ENCODE peak calls at places on chromosomes 6 and 20, in nine cellular contexts. U is HCT116, D is fibroblast of lung, H is kidney, K is heart left ventricle, I is psoas muscle, G is DND-41, R is osteoblast, P is IMR-90. T is an unnamed sample. For H3K36me3 and H3K4me1, the result is how much of the 10 kb centered on the place peaks cover.

GRCh38 chr20:23027721-23028120 is 7.4 kb upstream of the SSTR4 start:
- DNase-seq in G (peak), P (no peak), I (no peak), U (no peak), K (no peak), H (no peak), D (no peak), R (no peak), T (no peak)

GRCh38 chr6:35473849-35474128 is 5.6 kb downstream of the RPL10A start:
- DNase-seq in D (no peak), P (no peak), H (no peak), K (no peak), U (no peak), G (no peak), I (peak), R (no peak), T (no peak)

GRCh38 chr6:54191460-54191859 is 80.2 kb downstream of the MLIP start:
- DNase-seq in R (peak), H (no peak), G (no peak), I (no peak), K (no peak), U (no peak), D (peak), P (peak), T (no peak)

GRCh38 chr6:26273673-26274595 is 91.1 kb upstream of the BTN3A2 start:
- DNase-seq in G (peak), R (peak), K (no peak), U (no peak), P (peak), D (no peak), H (no peak), I (no peak), T (no peak)

GRCh38 chr6:47157653-47158219 is 115.6 kb upstream of the ADGRF1 start:
- DNase-seq in H (no peak), D (no peak), U (no peak), P (peak), G (no peak), I (no peak), R (no peak), K (no peak), T (no peak)

GRCh38 chr20:7882076-7882475 is 58.2 kb downstream of the HAO1 start:
- DNase-seq in R (no peak), I (no peak), H (no peak), K (no peak), U (no peak), D (no peak), P (no peak), G (no peak), T (no peak)

GRCh38 chr20:59811681-59812171 is 121.7 kb downstream of the SYCP2 start:
- DNase-seq in R (no peak), G (no peak), K (no peak), P (no peak), H (peak), D (no peak), U (no peak), I (no peak), T (no peak)

GRCh38 chr6:113402541-113402940 is 454.6 kb upstream of the MARCKS start:
- DNase-seq in K (no peak), G (no peak), H (no peak), U (no peak), R (no peak), P (no peak), I (no peak), D (no peak), T (peak)

GRCh38 chr20:4507288-4507719 is 214.4 kb upstream of the PRND start:
- DNase-seq in P (peak), H (no peak), U (no peak), K (no peak), D (peak), R (peak), G (no peak), I (no peak), T (no peak)

GRCh38 chr6:101296184-101296583 is 97.3 kb upstream of the GRIK2 start:
- DNase-seq in U (no peak), R (no peak), D (peak), P (peak), K (no peak), I (no peak), G (no peak), H (no peak), T (no peak)

GRCh38 chr20:12928755-12929401 is 79.9 kb upstream of the SPTLC3 start:
- DNase-seq in G (no peak), P (peak), K (no peak), R (peak), H (no peak), D (peak), U (no peak), I (no peak), T (no peak)

GRCh38 chr6:150169609-150170008 is 26.8 kb downstream of the PPP1R14C start:
- DNase-seq in H (no peak), D (peak), R (peak), I (no peak), K (no peak), U (peak), G (no peak), P (peak), T (no peak)

GRCh38 chr20:50248104-50248631 is 57.5 kb downstream of the CEBPB start:
- DNase-seq in U (no peak), H (no peak), D (peak), I (peak), G (no peak), K (no peak), R (peak), P (peak), T (no peak)

GRCh38 chr20:19661717-19662637 is 96.1 kb upstream of the RIN2 start:
- DNase-seq in I (peak), H (peak), R (peak), D (peak), K (no peak), P (peak), G (peak), U (peak), T (peak)

GRCh38 chr20:2840967-2841531 is 504 bp downstream of the VPS16 start:
- DNase-seq in R (peak), D (peak), H (peak), I (peak), G (peak), P (peak), U (no peak), K (peak), T (peak)

GRCh38 chr6:169321546-169321945 is 67.9 kb upstream of the THBS2 start:
- DNase-seq in G (no peak), H (no peak), D (no peak), K (no peak), U (no peak), I (no peak), P (no peak), R (no peak), T (no peak)

GRCh38 chr6:94163877-94164276 is 744.5 kb upstream of the EPHA7 start:
- DNase-seq in R (no peak), P (no peak), K (no peak), D (no peak), H (no peak), I (no peak), G (no peak), U (no peak), T (no peak)

GRCh38 chr6:168229368-168229752 is 90.2 kb downstream of the DACT2 start:
- DNase-seq in P (no peak), R (peak), I (no peak), H (no peak), K (no peak), D (no peak), G (no peak), U (no peak), T (no peak)

GRCh38 chr6:139008117-139008516 is 20.1 kb upstream of the REPS1 start:
- DNase-seq in P (no peak), U (no peak), G (no peak), I (no peak), K (no peak), R (no peak), H (no peak), D (no peak), T (no peak)

GRCh38 chr20:1503564-1504227 is 12.5 kb upstream of the SIRPB2 start:
- DNase-seq in U (peak), D (peak), P (peak), K (peak), G (peak), I (peak), H (peak), R (peak), T (peak)

GRCh38 chr20:63831696-63832686 is 927 bp upstream of the ZBTB46 start:
- DNase-seq in P (no peak), I (no peak), H (peak), R (peak), D (peak), G (no peak), U (peak), K (peak), T (peak)

GRCh38 chr6:71933881-71934280 is 47.5 kb downstream of the RIMS1 start:
- DNase-seq in I (no peak), G (no peak), K (no peak), P (no peak), D (no peak), U (no peak), H (no peak), R (no peak), T (no peak)

GRCh38 chr6:13965582-13966127 is 40.9 kb downstream of the RNF182 start:
- DNase-seq in G (no peak), P (no peak), K (no peak), I (no peak), R (no peak), H (no peak), D (no peak), U (no peak), T (no peak)

GRCh38 chr20:46581386-46581785 is 30.9 kb upstream of the OCSTAMP start:
- DNase-seq in P (no peak), I (no peak), D (no peak), R (no peak), H (no peak), U (no peak), G (no peak), K (no peak), T (no peak)

GRCh38 chr6:10033223-10033829 is 381.5 kb downstream of the TFAP2A start:
- DNase-seq in P (no peak), U (no peak), K (no peak), G (no peak), R (no peak), D (peak), H (no peak), I (no peak), T (peak)

GRCh38 chr6:43733471-43734293 is 36.3 kb upstream of the VEGFA start:
- DNase-seq in K (no peak), I (no peak), U (no peak), D (no peak), G (no peak), P (no peak), R (no peak), H (no peak), T (no peak)

GRCh38 chr20:40643891-40644290 is 45.1 kb downstream of the MAFB start:
- DNase-seq in I (no peak), H (no peak), D (no peak), U (no peak), G (no peak), R (no peak), P (no peak), K (no peak), T (no peak)

GRCh38 chr6:85185977-85186376 is 263.9 kb upstream of the NT5E start:
- DNase-seq in D (no peak), I (no peak), K (no peak), P (peak), G (no peak), R (peak), U (no peak), H (no peak), T (no peak)

GRCh38 chr6:52022675-52023074 is 64.7 kb downstream of the PKHD1 start:
- DNase-seq in G (no peak), R (no peak), P (no peak), H (no peak), I (no peak), U (no peak), D (no peak), K (no peak), T (no peak)

GRCh38 chr20:1456300-1456699 is 10.3 kb downstream of the NSFL1C start:
- DNase-seq in H (no peak), I (no peak), R (no peak), D (peak), U (no peak), P (peak), G (no peak), K (no peak), T (no peak)

GRCh38 chr20:38123021-38123587 is 42.0 kb downstream of the TGM2 start:
- DNase-seq in R (no peak), K (no peak), U (no peak), P (peak), I (peak), D (peak), G (no peak), H (peak), T (no peak)

DNA sequence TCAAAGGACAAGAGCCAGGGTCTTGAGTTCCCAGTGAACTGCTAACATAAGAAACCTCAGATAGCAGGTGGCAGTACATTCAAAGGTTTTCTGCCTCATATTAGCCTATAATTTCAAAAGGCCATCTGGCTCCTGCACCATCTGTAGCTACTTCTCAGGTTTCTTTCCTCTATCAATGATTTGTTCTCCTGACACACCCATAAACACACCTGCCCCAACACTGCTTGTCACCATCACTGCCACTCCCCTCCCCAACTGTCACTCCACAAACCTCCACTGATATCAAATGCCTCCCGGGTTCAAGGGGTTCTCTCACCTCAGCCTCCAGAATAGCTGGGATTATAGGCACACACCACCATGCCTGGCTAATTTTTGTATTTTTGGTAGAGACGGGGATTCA is 152.7 kb upstream of the SLC22A16 start:
- DNase-seq in R (no peak), P (no peak), H (no peak), G (no peak), K (no peak), I (no peak), U (no peak), D (no peak), T (no peak)
- TF ChIP-seq CTCF in R (no peak), P (no peak), H (no peak), G (no peak), K (no peak), I (no peak), U (no peak), D (no peak), T (no peak)

GRCh38 chr20:35487479-35487878 is 32.1 kb downstream of the CEP250 start:
- DNase-seq in R (no peak), G (no peak), K (no peak), H (no peak), I (no peak), D (no peak), U (no peak), P (no peak), T (no peak)

GRCh38 chr20:35490736-35491181 is 35.4 kb downstream of the CEP250 start:
- DNase-seq in P (no peak), K (no peak), R (no peak), D (no peak), I (no peak), H (no peak), G (peak), U (no peak), T (peak)

GRCh38 chr20:35491823-35492222 is 36.4 kb downstream of the CEP250 start:
- DNase-seq in H (no peak), D (peak), K (no peak), P (peak), I (no peak), R (no peak), G (no peak), U (no peak), T (no peak)

GRCh38 chr20:35492352-35492751 is 37.0 kb downstream of the CEP250 start:
- DNase-seq in K (no peak), U (no peak), G (no peak), I (no peak), R (no peak), P (no peak), D (no peak), H (no peak), T (no peak)

GRCh38 chr20:35489717-35490116 is 34.3 kb downstream of the CEP250 start:
- DNase-seq in R (no peak), K (no peak), I (no peak), G (peak), D (no peak), U (no peak), P (no peak), H (no peak), T (no peak)
- H3K36me3 ChIP-seq in R (half or more), K (half or more), I (under half), G (half or more), D (under half), U (under half), P (under half), H (under half), T (under half)

DNA sequence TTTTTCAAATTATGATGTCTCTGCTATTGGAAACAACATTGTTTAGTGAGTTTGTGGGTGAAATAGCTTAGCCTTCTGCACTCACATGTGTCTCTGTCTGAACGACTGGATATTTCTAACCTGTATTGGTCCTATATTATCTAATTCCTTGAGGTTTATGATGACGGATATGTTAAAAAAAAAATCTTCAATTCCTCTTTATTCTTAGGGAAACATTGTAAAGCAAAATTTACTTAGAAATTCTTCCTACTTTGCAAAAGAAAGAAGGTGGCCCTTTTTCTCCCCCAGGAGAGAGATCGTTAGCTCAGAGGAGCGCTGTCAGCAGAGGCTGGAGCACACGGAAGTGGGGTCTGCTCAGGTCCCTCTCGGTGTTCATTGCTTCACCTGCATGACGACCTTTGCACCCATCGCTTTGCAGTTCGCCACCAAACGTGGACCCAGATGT is 149.8 kb downstream of the ZDHHC14 start:
- DNase-seq in D (no peak), G (no peak), K (no peak), P (no peak), R (no peak), H (no peak), U (no peak), I (no peak), T (no peak)
- H3K4me1 ChIP-seq in D (under half), G (under half), K (under half), P (under half), R (under half), H (under half), U (under half), I (half or more), T (under half)

DNA sequence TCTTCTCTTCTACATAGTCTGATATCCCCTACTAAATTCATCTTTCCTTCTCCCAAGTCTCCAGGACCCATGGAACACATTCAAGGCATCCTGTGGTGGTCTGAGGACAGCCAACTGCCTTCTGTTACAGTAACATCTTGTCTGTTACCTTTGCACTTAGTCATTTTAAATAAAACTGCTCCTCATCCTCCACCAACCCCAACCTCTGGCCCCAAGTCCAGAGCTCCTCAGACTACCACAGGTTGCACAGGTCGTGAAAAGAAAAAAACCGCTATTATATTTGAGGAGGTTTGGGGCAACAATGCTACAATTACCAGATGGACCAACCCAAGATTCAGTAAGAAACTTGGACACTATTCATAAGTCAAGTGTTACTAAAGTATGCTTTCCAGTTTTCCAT is 49.9 kb downstream of the MAN1A1 start:
- DNase-seq in G (no peak), D (no peak), H (no peak), R (no peak), U (no peak), K (no peak), I (no peak), P (no peak), T (no peak)
- TF ChIP-seq CTCF in G (no peak), D (no peak), H (no peak), R (no peak), U (no peak), K (no peak), I (no peak), P (no peak), T (no peak)

GRCh38 chr20:17949899-17950298 is 18.7 kb downstream of the SNX5 start:
- DNase-seq in U (no peak), G (no peak), K (no peak), R (no peak), P (no peak), D (no peak), I (no peak), H (no peak), T (no peak)
- H3K36me3 ChIP-seq in U (half or more), G (half or more), K (half or more), R (half or more), P (half or more), D (under half), I (under half), H (half or more), T (under half)

GRCh38 chr6:5051394-5051793 is 33.7 kb upstream of the PPP1R3G start:
- DNase-seq in K (no peak), P (no peak), U (no peak), D (no peak), G (no peak), R (no peak), H (no peak), I (no peak), T (no peak)

GRCh38 chr6:5053038-5053437 is 32.1 kb upstream of the PPP1R3G start:
- DNase-seq in G (no peak), K (no peak), H (no peak), U (no peak), I (no peak), P (peak), D (peak), R (no peak), T (no peak)

GRCh38 chr6:5055118-5055517 is 30.0 kb upstream of the PPP1R3G start:
- DNase-seq in I (no peak), R (no peak), U (no peak), P (no peak), K (no peak), D (no peak), H (no peak), G (no peak), T (no peak)

GRCh38 chr6:5054427-5054873 is 30.7 kb upstream of the PPP1R3G start:
- DNase-seq in I (no peak), G (no peak), U (no peak), D (peak), H (no peak), R (no peak), K (no peak), P (peak), T (no peak)

DNA sequence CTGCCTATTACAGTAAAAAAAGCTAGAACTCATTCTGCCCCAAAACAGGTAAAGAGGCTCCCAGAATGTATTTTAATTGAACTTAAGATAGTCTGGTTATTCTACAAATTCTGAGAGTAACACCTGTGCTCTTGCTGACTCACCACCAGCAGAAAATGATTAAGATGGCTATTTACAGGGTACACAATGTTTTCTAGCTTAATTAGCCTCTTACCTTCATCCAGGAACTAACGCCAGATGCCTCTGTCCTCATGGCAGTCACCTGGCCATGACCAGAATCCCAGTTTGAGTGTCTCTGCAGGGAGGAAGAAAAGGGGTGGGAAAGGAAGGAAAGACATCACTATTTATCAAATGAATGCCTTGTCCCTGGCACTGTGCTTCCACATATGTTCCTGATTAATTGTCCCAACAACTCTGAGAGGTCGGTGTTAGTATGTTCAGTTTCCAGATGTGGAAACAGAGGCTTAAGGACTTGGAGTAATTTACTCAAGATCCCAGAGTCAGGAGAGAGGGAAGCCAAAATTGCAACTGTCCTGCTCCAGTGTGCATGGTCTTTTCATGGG is 31.2 kb upstream of the PPP1R3G start:
- DNase-seq in I (no peak), K (no peak), R (no peak), D (no peak), P (no peak), U (no peak), H (no peak), G (no peak), T (no peak)
- H3K4me1 ChIP-seq in I (under half), K (under half), R (under half), D (under half), P (under half), U (under half), H (under half), G (under half), T (under half)

GRCh38 chr20:61480158-61480825 is 228.2 kb downstream of the CDH4 start:
- DNase-seq in H (no peak), R (no peak), K (no peak), P (no peak), U (no peak), D (no peak), G (no peak), I (no peak), T (no peak)
- TF ChIP-seq CTCF in H (no peak), R (no peak), K (no peak), P (no peak), U (no peak), D (no peak), G (peak), I (no peak), T (no peak)

T was measured in body of pancreas.